ENCODE peak calls at places on chromosomes 1 and 21, in ten cellular contexts. One of them, this sample, is unnamed.

GRCh38 chr1:91757760-91758545 is 128.0 kb downstream of the TGFBR3 start:
- DNase-seq in heart left ventricle: no peak
- DNase-seq in upper lobe of right lung: no peak
- DNase-seq in fibroblast of lung: peak; percentile 43
- DNase-seq in testis: no peak
- DNase-seq in breast epithelium: no peak
- DNase-seq in foreskin keratinocyte: no peak
- DNase-seq in coronary artery: no peak
- DNase-seq in mesenchymal stem cell: peak; percentile 75
- DNase-seq in ovary: peak; percentile 29
- DNase-seq in this sample: no peak

GRCh38 chr1:9892563-9893528 is 17.2 kb downstream of the CTNNBIP1 start:
- DNase-seq in heart left ventricle: peak; percentile 45
- DNase-seq in fibroblast of lung: peak; percentile 69
- DNase-seq in breast epithelium: no peak
- DNase-seq in upper lobe of right lung: no peak
- DNase-seq in testis: no peak
- DNase-seq in ovary: no peak
- DNase-seq in foreskin keratinocyte: peak; percentile 90
- DNase-seq in mesenchymal stem cell: peak; percentile 89
- DNase-seq in coronary artery: no peak
- DNase-seq in this sample: no peak

GRCh38 chr1:201791775-201792166 is 37.2 kb upstream of the IPO9 start:
- DNase-seq in fibroblast of lung: peak; percentile 80
- DNase-seq in heart left ventricle: peak; percentile 50
- DNase-seq in testis: no peak
- DNase-seq in upper lobe of right lung: no peak
- DNase-seq in coronary artery: no peak
- DNase-seq in foreskin keratinocyte: no peak
- DNase-seq in mesenchymal stem cell: peak; percentile 77
- DNase-seq in breast epithelium: no peak
- DNase-seq in ovary: peak; percentile 50
- DNase-seq in this sample: no peak

GRCh38 chr1:109787845-109788605 is 24.3 kb upstream of the EPS8L3 start:
- DNase-seq in mesenchymal stem cell: peak; percentile 65
- DNase-seq in breast epithelium: peak; percentile 35
- DNase-seq in testis: no peak
- DNase-seq in ovary: peak; percentile 12
- DNase-seq in fibroblast of lung: no peak
- DNase-seq in heart left ventricle: no peak
- DNase-seq in upper lobe of right lung: peak; percentile 55
- DNase-seq in foreskin keratinocyte: no peak
- DNase-seq in coronary artery: peak; percentile 52
- DNase-seq in this sample: no peak

GRCh38 chr21:42381347-42381984 is 14.4 kb downstream of the TMPRSS3 start:
- DNase-seq in heart left ventricle: no peak
- DNase-seq in mesenchymal stem cell: peak; percentile 39
- DNase-seq in coronary artery: no peak
- DNase-seq in ovary: no peak
- DNase-seq in upper lobe of right lung: no peak
- DNase-seq in breast epithelium: no peak
- DNase-seq in testis: peak; percentile 34
- DNase-seq in foreskin keratinocyte: peak; percentile 7
- DNase-seq in fibroblast of lung: peak; percentile 43
- DNase-seq in this sample: no peak

GRCh38 chr1:199404191-199404590 is 623.3 kb upstream of the NR5A2 start:
- DNase-seq in coronary artery: no peak
- DNase-seq in testis: no peak
- DNase-seq in mesenchymal stem cell: no peak
- DNase-seq in foreskin keratinocyte: no peak
- DNase-seq in upper lobe of right lung: no peak
- DNase-seq in heart left ventricle: no peak
- DNase-seq in fibroblast of lung: peak; percentile 50
- DNase-seq in ovary: no peak
- DNase-seq in breast epithelium: no peak
- DNase-seq in this sample: peak; percentile 7

GRCh38 chr1:240409615-240410014 is 202.3 kb downstream of the GREM2 start:
- DNase-seq in breast epithelium: no peak
- DNase-seq in fibroblast of lung: no peak
- DNase-seq in testis: no peak
- DNase-seq in upper lobe of right lung: no peak
- DNase-seq in foreskin keratinocyte: no peak
- DNase-seq in ovary: no peak
- DNase-seq in coronary artery: no peak
- DNase-seq in heart left ventricle: no peak
- DNase-seq in mesenchymal stem cell: no peak
- DNase-seq in this sample: no peak

GRCh38 chr1:244341455-244342450 is 110.0 kb downstream of the ADSS2 start:
- DNase-seq in testis: peak; percentile 38
- DNase-seq in foreskin keratinocyte: peak; percentile 93
- DNase-seq in heart left ventricle: no peak
- DNase-seq in mesenchymal stem cell: no peak
- DNase-seq in upper lobe of right lung: no peak
- DNase-seq in fibroblast of lung: no peak
- DNase-seq in ovary: no peak
- DNase-seq in coronary artery: peak; percentile 57
- DNase-seq in breast epithelium: no peak
- DNase-seq in this sample: no peak

GRCh38 chr21:45551816-45552695 is 9.8 kb upstream of the SLC19A1 start:
- DNase-seq in testis: no peak
- DNase-seq in foreskin keratinocyte: no peak
- DNase-seq in breast epithelium: no peak
- DNase-seq in mesenchymal stem cell: no peak
- DNase-seq in fibroblast of lung: no peak
- DNase-seq in heart left ventricle: no peak
- DNase-seq in coronary artery: no peak
- DNase-seq in upper lobe of right lung: peak; percentile 63
- DNase-seq in ovary: no peak
- DNase-seq in this sample: no peak

GRCh38 chr21:45550552-45551210 is 8.4 kb upstream of the SLC19A1 start:
- DNase-seq in ovary: no peak
- DNase-seq in testis: no peak
- DNase-seq in upper lobe of right lung: peak; percentile 67
- DNase-seq in mesenchymal stem cell: no peak
- DNase-seq in fibroblast of lung: peak; percentile 31
- DNase-seq in breast epithelium: no peak
- DNase-seq in heart left ventricle: no peak
- DNase-seq in coronary artery: no peak
- DNase-seq in foreskin keratinocyte: no peak
- DNase-seq in this sample: no peak

GRCh38 chr21:45554477-45555175 is 12.4 kb upstream of the SLC19A1 start:
- DNase-seq in ovary: peak; percentile 87
- DNase-seq in heart left ventricle: peak; percentile 84
- DNase-seq in fibroblast of lung: peak; percentile 58
- DNase-seq in coronary artery: no peak
- DNase-seq in foreskin keratinocyte: peak; percentile 32
- DNase-seq in breast epithelium: peak; percentile 83
- DNase-seq in mesenchymal stem cell: peak; percentile 66
- DNase-seq in testis: peak; percentile 87
- DNase-seq in upper lobe of right lung: peak; percentile 93
- DNase-seq in this sample: no peak

GRCh38 chr21:45551316-45551715 is 9.1 kb upstream of the SLC19A1 start:
- DNase-seq in mesenchymal stem cell: peak; percentile 75
- DNase-seq in foreskin keratinocyte: no peak
- DNase-seq in ovary: no peak
- DNase-seq in testis: no peak
- DNase-seq in upper lobe of right lung: peak; percentile 46
- DNase-seq in breast epithelium: no peak
- DNase-seq in coronary artery: no peak
- DNase-seq in heart left ventricle: no peak
- DNase-seq in fibroblast of lung: peak; percentile 82
- DNase-seq in this sample: no peak

DNA sequence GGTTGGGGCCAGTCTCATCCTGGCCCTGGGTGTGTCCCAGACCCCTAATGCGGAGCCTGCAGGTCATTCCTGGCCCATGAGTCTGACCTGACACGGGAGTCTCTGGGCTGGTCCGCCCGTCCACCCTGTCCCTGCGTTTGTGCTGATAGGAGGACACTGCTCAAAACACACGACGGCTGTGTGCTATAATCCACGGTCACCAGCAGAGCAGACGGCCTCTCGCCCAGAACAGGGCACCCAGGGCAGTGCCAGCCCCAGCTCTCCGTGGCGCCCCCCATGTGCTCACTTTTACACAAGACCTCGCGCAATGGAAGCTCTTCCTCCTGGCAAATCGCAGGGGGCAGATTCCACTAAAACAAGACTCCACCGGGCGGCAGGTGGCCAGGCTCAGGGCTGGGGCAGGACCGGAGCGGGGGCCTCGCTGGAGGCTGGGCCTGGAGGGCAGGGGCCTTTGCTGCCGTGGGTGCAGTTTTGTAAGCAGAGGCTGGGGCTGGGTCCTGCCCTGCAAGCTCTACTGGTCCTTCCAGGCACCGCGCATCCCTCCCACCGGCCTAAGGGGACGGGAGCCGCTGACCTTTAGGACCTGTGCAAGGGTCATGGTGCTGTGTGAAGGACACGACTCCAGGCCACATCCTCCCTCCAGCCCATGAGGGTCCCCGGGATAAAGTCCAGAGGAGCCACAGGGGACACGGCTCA is 10.6 kb upstream of the SLC19A1 start:
- DNase-seq in testis: no peak
- DNase-seq in ovary: no peak
- DNase-seq in mesenchymal stem cell: no peak
- DNase-seq in heart left ventricle: no peak
- DNase-seq in breast epithelium: no peak
- DNase-seq in fibroblast of lung: no peak
- DNase-seq in foreskin keratinocyte: no peak
- DNase-seq in upper lobe of right lung: peak; percentile 64
- DNase-seq in coronary artery: no peak
- DNase-seq in this sample: no peak
- H3K27ac ChIP-seq in testis: no peak overlapping the region
- H3K27ac ChIP-seq in ovary: no peak overlapping the region
- H3K27ac ChIP-seq in mesenchymal stem cell: no peak overlapping the region
- H3K27ac ChIP-seq in heart left ventricle: no peak overlapping the region
- H3K27ac ChIP-seq in breast epithelium: no peak overlapping the region
- H3K27ac ChIP-seq in fibroblast of lung: no peak overlapping the region
- H3K27ac ChIP-seq in foreskin keratinocyte: no peak overlapping the region
- H3K27ac ChIP-seq in upper lobe of right lung: no peak overlapping the region
- H3K27ac ChIP-seq in coronary artery: no peak overlapping the region
- H3K27ac ChIP-seq in this sample: no peak overlapping the region

DNA sequence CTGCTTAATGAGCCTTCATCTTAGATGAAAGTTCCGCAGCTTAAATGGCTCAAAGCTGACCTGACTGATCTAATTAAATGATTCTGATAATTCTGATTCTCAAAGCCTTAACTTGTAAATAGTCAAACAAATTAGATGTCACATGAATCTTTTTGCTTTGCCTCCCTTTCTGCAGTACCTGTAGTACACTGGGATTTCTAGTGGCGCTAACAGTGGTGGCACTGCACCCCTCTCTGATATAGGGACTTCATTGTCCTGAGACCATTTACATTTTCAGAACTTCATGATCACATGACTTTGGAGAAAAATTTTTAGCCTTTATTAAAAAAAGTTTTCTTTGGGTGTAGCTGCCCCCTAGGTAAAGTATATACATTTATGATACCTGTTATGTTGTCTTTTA is 546.7 kb upstream of the ADGRL2 start:
- DNase-seq in fibroblast of lung: no peak
- DNase-seq in mesenchymal stem cell: no peak
- DNase-seq in coronary artery: no peak
- DNase-seq in testis: no peak
- DNase-seq in upper lobe of right lung: no peak
- DNase-seq in ovary: no peak
- DNase-seq in heart left ventricle: no peak
- DNase-seq in foreskin keratinocyte: no peak
- DNase-seq in breast epithelium: no peak
- DNase-seq in this sample: no peak
- H3K27ac ChIP-seq in fibroblast of lung: no peak overlapping the region
- H3K27ac ChIP-seq in mesenchymal stem cell: no peak overlapping the region
- H3K27ac ChIP-seq in coronary artery: no peak overlapping the region
- H3K27ac ChIP-seq in testis: no peak overlapping the region
- H3K27ac ChIP-seq in upper lobe of right lung: no peak overlapping the region
- H3K27ac ChIP-seq in ovary: no peak overlapping the region
- H3K27ac ChIP-seq in heart left ventricle: no peak overlapping the region
- H3K27ac ChIP-seq in foreskin keratinocyte: no peak overlapping the region
- H3K27ac ChIP-seq in breast epithelium: no peak overlapping the region
- H3K27ac ChIP-seq in this sample: no peak overlapping the region

DNA sequence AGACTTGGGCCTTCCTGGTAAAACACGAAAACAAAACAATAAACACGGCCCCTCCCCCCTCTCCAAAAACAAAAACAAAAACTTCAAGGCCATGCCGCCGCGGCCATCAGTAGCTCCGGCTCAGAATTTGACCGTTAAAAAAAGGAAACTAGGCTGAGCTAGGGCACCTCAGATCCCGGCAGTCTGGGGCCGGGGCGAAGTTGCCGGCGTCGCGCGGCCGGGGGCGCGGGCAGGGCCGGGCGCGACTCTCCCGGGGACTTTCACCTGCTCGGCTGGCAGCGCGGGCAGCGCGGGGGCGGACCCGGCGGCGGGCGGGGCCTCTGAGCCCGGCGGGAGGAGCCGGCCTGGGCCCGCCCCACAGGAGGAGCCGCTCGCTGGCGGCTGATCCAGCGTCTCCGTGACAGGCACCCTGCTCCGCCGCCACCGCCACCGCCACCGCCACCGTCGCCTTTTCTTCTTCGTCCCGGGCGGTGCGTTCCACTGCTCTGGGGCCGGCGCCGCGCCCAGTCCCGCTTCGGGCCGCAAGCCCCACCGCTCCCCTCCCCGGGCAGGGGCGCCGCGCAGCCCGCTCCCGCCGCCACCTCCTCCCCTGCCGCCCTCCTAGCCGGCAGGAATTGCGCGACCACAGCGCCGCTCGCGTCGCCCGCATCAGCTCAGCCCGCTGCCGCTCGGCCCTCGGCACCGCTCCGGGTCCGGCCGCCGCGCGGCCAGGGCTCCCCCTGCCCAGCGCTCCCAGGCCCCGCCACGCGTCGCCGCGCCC is at the start of gene NOS1AP:
- DNase-seq in heart left ventricle: peak; percentile 86
- DNase-seq in fibroblast of lung: peak; percentile 16
- DNase-seq in mesenchymal stem cell: peak; percentile 62
- DNase-seq in foreskin keratinocyte: no peak
- DNase-seq in coronary artery: no peak
- DNase-seq in ovary: peak; percentile 36
- DNase-seq in testis: peak; percentile 86
- DNase-seq in breast epithelium: peak; percentile 79
- DNase-seq in upper lobe of right lung: peak; percentile 92
- DNase-seq in this sample: no peak
- H3K27ac ChIP-seq in heart left ventricle: peak within 1 kb of the TSS; percentile 69
- H3K27ac ChIP-seq in fibroblast of lung: no peak within 1 kb of the TSS
- H3K27ac ChIP-seq in mesenchymal stem cell: no peak within 1 kb of the TSS
- H3K27ac ChIP-seq in foreskin keratinocyte: no peak within 1 kb of the TSS
- H3K27ac ChIP-seq in coronary artery: peak within 1 kb of the TSS; percentile 67
- H3K27ac ChIP-seq in ovary: no peak within 1 kb of the TSS
- H3K27ac ChIP-seq in testis: no peak within 1 kb of the TSS
- H3K27ac ChIP-seq in breast epithelium: peak within 1 kb of the TSS; percentile 86
- H3K27ac ChIP-seq in upper lobe of right lung: peak within 1 kb of the TSS; percentile 42
- H3K27ac ChIP-seq in this sample: no peak within 1 kb of the TSS

DNA sequence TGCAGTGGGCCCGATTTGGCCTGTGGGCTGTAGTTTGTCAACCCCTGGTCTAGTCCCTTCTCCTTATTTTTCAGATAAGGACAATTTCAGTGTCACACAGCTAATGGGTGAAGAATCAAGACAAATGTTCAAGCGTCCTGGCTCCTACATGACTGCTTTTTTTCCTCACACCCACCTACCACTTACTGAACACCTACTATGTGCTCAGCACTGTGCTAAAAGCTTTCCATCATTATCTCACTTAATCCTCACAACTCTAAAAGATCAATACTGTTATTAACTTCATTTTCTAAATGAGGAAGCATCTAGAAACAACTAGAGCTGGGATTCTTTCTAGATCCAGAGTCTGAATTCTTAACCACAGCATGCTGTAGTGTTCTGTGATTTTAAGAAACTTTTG is 68.5 kb upstream of the EFHD2 start:
- DNase-seq in breast epithelium: no peak
- DNase-seq in testis: no peak
- DNase-seq in upper lobe of right lung: no peak
- DNase-seq in heart left ventricle: no peak
- DNase-seq in fibroblast of lung: no peak
- DNase-seq in coronary artery: no peak
- DNase-seq in ovary: no peak
- DNase-seq in foreskin keratinocyte: no peak
- DNase-seq in mesenchymal stem cell: no peak
- DNase-seq in this sample: no peak
- H3K27ac ChIP-seq in breast epithelium: no peak overlapping the region
- H3K27ac ChIP-seq in testis: no peak overlapping the region
- H3K27ac ChIP-seq in upper lobe of right lung: no peak overlapping the region
- H3K27ac ChIP-seq in heart left ventricle: no peak overlapping the region
- H3K27ac ChIP-seq in fibroblast of lung: no peak overlapping the region
- H3K27ac ChIP-seq in coronary artery: no peak overlapping the region
- H3K27ac ChIP-seq in ovary: no peak overlapping the region
- H3K27ac ChIP-seq in foreskin keratinocyte: peak overlapping the region; percentile 80
- H3K27ac ChIP-seq in mesenchymal stem cell: no peak overlapping the region
- H3K27ac ChIP-seq in this sample: no peak overlapping the region